ENCODE peak calls at places on chromosomes 3 and 15, in five cellular contexts. One of them, this sample, is unnamed.

GRCh38 chr3:72957303-72957702 is 39.3 kb upstream of the PPP4R2 start:
- DNase-seq in trophoblast cell: no peak
- DNase-seq in H9: no peak
- DNase-seq in neuronal stem cell: peak; percentile 53
- DNase-seq in H1: no peak
- DNase-seq in this sample: no peak

GRCh38 chr3:45774581-45775505 is 21.5 kb downstream of the SLC6A20 start:
- DNase-seq in trophoblast cell: no peak
- DNase-seq in H9: no peak
- DNase-seq in neuronal stem cell: no peak
- DNase-seq in H1: no peak
- DNase-seq in this sample: no peak

GRCh38 chr3:189324538-189325138 is 152.9 kb downstream of the TPRG1 start:
- DNase-seq in trophoblast cell: no peak
- DNase-seq in H9: no peak
- DNase-seq in neuronal stem cell: no peak
- DNase-seq in H1: no peak
- DNase-seq in this sample: peak; percentile 83

GRCh38 chr3:23645533-23646196 is 160.1 kb upstream of the UBE2E1 start:
- DNase-seq in trophoblast cell: no peak
- DNase-seq in H9: no peak
- DNase-seq in neuronal stem cell: no peak
- DNase-seq in H1: no peak
- DNase-seq in this sample: no peak

GRCh38 chr15:93420050-93420452 is 331.0 kb upstream of the RGMA start:
- DNase-seq in trophoblast cell: no peak
- DNase-seq in H9: no peak
- DNase-seq in neuronal stem cell: no peak
- DNase-seq in H1: peak; percentile 5
- DNase-seq in this sample: no peak

GRCh38 chr3:194138098-194138474 is 2.1 kb downstream of the HES1 start:
- DNase-seq in trophoblast cell: no peak
- DNase-seq in H9: no peak
- DNase-seq in neuronal stem cell: peak; percentile 42
- DNase-seq in H1: no peak
- DNase-seq in this sample: no peak

GRCh38 chr3:101466465-101467309 is 46.3 kb downstream of the SENP7 start:
- DNase-seq in trophoblast cell: peak; percentile 5
- DNase-seq in H9: peak; percentile 64
- DNase-seq in neuronal stem cell: peak; percentile 6
- DNase-seq in H1: peak; percentile 3
- DNase-seq in this sample: peak; percentile 53

GRCh38 chr3:9687514-9687913 is 16.1 kb upstream of the CPNE9 start:
- DNase-seq in trophoblast cell: no peak
- DNase-seq in H9: no peak
- DNase-seq in neuronal stem cell: no peak
- DNase-seq in H1: no peak
- DNase-seq in this sample: no peak

GRCh38 chr3:58173670-58174472 is 36.9 kb downstream of the DNASE1L3 start:
- DNase-seq in trophoblast cell: peak; percentile 74
- DNase-seq in H9: peak; percentile 80
- DNase-seq in neuronal stem cell: no peak
- DNase-seq in H1: no peak
- DNase-seq in this sample: no peak

GRCh38 chr3:116078561-116078960 is 366.7 kb downstream of the LSAMP start:
- DNase-seq in trophoblast cell: no peak
- DNase-seq in H9: no peak
- DNase-seq in neuronal stem cell: no peak
- DNase-seq in H1: no peak
- DNase-seq in this sample: no peak

GRCh38 chr3:76900571-76900970 is 139.3 kb upstream of the ROBO2 start:
- DNase-seq in trophoblast cell: no peak
- DNase-seq in H9: no peak
- DNase-seq in neuronal stem cell: no peak
- DNase-seq in H1: no peak
- DNase-seq in this sample: peak; percentile 34

GRCh38 chr15:60070838-60071493 is 66.9 kb downstream of the FOXB1 start:
- DNase-seq in trophoblast cell: no peak
- DNase-seq in H9: no peak
- DNase-seq in neuronal stem cell: no peak
- DNase-seq in H1: no peak
- DNase-seq in this sample: peak; percentile 40

DNA sequence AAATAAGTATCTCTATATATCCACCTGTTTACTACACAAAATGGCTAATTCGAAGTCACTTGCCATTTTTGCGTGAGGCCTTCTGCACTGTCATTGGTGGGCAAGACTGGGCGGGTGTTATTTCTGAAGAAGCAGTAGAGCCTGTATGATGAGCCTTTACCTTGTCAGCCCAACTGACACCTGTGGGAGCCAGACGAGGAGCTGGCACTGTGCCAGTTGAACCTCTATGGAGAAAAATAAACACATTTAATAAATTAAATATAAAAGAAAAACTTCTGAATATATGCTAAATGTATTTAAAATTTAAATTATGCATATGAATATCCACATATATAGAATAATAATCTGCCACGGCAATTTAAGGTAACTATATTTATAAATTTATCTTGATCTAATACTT is 109.9 kb downstream of the SCAPER start:
- DNase-seq in trophoblast cell: no peak
- DNase-seq in H9: no peak
- DNase-seq in neuronal stem cell: no peak
- DNase-seq in H1: no peak
- DNase-seq in this sample: no peak
- H2BK12ac ChIP-seq in trophoblast cell: no peak overlapping the region
- H2BK12ac ChIP-seq in H9: no peak overlapping the region
- H2BK12ac ChIP-seq in neuronal stem cell: no peak overlapping the region
- H2BK12ac ChIP-seq in H1: peak overlapping the region; percentile 20
- H2BK12ac ChIP-seq in this sample: no peak overlapping the region

GRCh38 chr3:117443014-117443413 is 733.4 kb downstream of the TUSC7 start:
- DNase-seq in trophoblast cell: peak; percentile 70
- DNase-seq in H9: no peak
- DNase-seq in neuronal stem cell: no peak
- DNase-seq in H1: no peak
- DNase-seq in this sample: no peak
- H2BK12ac ChIP-seq in trophoblast cell: no peak overlapping the region
- H2BK12ac ChIP-seq in H9: no peak overlapping the region
- H2BK12ac ChIP-seq in neuronal stem cell: no peak overlapping the region
- H2BK12ac ChIP-seq in H1: no peak overlapping the region
- H2BK12ac ChIP-seq in this sample: no peak overlapping the region

GRCh38 chr3:52649461-52650210 is 36.1 kb downstream of the PBRM1 start:
- DNase-seq in trophoblast cell: peak; percentile 82
- DNase-seq in H9: no peak
- DNase-seq in neuronal stem cell: no peak
- DNase-seq in H1: no peak
- DNase-seq in this sample: no peak

GRCh38 chr3:52655895-52656294 is 29.8 kb downstream of the PBRM1 start:
- DNase-seq in trophoblast cell: no peak
- DNase-seq in H9: no peak
- DNase-seq in neuronal stem cell: no peak
- DNase-seq in H1: no peak
- DNase-seq in this sample: no peak

GRCh38 chr3:52651592-52651991 is 34.1 kb downstream of the PBRM1 start:
- DNase-seq in trophoblast cell: no peak
- DNase-seq in H9: no peak
- DNase-seq in neuronal stem cell: no peak
- DNase-seq in H1: no peak
- DNase-seq in this sample: no peak

GRCh38 chr3:52645549-52645948 is 40.2 kb downstream of the PBRM1 start:
- DNase-seq in trophoblast cell: peak; percentile 85
- DNase-seq in H9: no peak
- DNase-seq in neuronal stem cell: no peak
- DNase-seq in H1: no peak
- DNase-seq in this sample: no peak

DNA sequence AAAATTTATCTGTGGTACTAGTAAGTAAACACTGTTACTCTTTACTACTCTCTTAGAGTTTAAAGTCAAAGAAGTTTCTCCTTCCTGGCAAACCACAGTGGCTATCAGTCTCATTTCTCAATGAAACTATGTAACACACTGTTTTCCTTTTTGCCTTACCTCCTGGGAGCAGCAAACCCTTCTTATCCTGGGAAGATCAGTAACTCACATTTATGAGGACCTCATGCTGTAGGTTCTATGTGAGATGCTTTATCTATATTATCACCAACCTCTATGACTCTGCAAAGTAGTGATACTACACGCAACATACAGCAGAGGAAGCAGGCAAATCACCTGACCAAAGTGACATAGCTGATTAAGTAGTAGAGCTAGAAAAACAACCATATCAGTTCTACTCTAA is 35.3 kb downstream of the PBRM1 start:
- DNase-seq in trophoblast cell: peak; percentile 73
- DNase-seq in H9: no peak
- DNase-seq in neuronal stem cell: no peak
- DNase-seq in H1: no peak
- DNase-seq in this sample: no peak
- H2BK12ac ChIP-seq in trophoblast cell: no peak overlapping the region
- H2BK12ac ChIP-seq in H9: no peak overlapping the region
- H2BK12ac ChIP-seq in neuronal stem cell: no peak overlapping the region
- H2BK12ac ChIP-seq in H1: no peak overlapping the region
- H2BK12ac ChIP-seq in this sample: no peak overlapping the region

GRCh38 chr15:89174476-89174875 is 46.9 kb downstream of the RLBP1 start:
- DNase-seq in trophoblast cell: no peak
- DNase-seq in H9: no peak
- DNase-seq in neuronal stem cell: no peak
- DNase-seq in H1: no peak
- DNase-seq in this sample: no peak
- H2BK12ac ChIP-seq in trophoblast cell: no peak overlapping the region
- H2BK12ac ChIP-seq in H9: no peak overlapping the region
- H2BK12ac ChIP-seq in neuronal stem cell: no peak overlapping the region
- H2BK12ac ChIP-seq in H1: no peak overlapping the region
- H2BK12ac ChIP-seq in this sample: no peak overlapping the region

GRCh38 chr15:42198516-42198915 is 9.6 kb downstream of the VPS39 start:
- DNase-seq in trophoblast cell: no peak
- DNase-seq in H9: no peak
- DNase-seq in neuronal stem cell: no peak
- DNase-seq in H1: no peak
- DNase-seq in this sample: no peak

GRCh38 chr15:42190370-42190769 is 17.7 kb downstream of the VPS39 start:
- DNase-seq in trophoblast cell: no peak
- DNase-seq in H9: no peak
- DNase-seq in neuronal stem cell: no peak
- DNase-seq in H1: no peak
- DNase-seq in this sample: no peak

GRCh38 chr15:42193383-42193782 is 14.7 kb downstream of the VPS39 start:
- DNase-seq in trophoblast cell: no peak
- DNase-seq in H9: no peak
- DNase-seq in neuronal stem cell: no peak
- DNase-seq in H1: no peak
- DNase-seq in this sample: no peak

GRCh38 chr15:42191610-42192346 is 16.3 kb downstream of the VPS39 start:
- DNase-seq in trophoblast cell: no peak
- DNase-seq in H9: no peak
- DNase-seq in neuronal stem cell: no peak
- DNase-seq in H1: no peak
- DNase-seq in this sample: no peak

DNA sequence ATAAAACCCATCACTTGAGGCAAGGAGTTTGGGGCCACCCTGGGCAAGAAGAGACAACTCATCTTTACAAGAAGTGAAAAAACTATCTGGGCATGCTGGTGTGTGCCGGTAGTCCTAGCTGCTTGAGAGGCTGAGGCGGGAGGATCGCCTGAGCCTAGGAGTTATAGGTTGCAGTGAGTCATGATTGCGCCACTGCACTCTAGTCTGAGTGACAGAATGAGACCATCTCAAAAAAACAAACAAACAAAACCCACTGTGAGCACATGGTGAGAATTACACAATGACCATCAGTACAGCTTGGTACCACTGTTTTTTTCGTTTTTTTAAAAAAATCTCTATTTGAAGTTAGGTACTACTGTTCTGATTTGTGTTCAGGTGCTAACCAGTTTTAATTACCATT is 13.6 kb downstream of the VPS39 start:
- DNase-seq in trophoblast cell: peak; percentile 88
- DNase-seq in H9: no peak
- DNase-seq in neuronal stem cell: no peak
- DNase-seq in H1: no peak
- DNase-seq in this sample: peak; percentile 85
- H2BK12ac ChIP-seq in trophoblast cell: no peak overlapping the region
- H2BK12ac ChIP-seq in H9: no peak overlapping the region
- H2BK12ac ChIP-seq in neuronal stem cell: no peak overlapping the region
- H2BK12ac ChIP-seq in H1: no peak overlapping the region
- H2BK12ac ChIP-seq in this sample: no peak overlapping the region

DNA sequence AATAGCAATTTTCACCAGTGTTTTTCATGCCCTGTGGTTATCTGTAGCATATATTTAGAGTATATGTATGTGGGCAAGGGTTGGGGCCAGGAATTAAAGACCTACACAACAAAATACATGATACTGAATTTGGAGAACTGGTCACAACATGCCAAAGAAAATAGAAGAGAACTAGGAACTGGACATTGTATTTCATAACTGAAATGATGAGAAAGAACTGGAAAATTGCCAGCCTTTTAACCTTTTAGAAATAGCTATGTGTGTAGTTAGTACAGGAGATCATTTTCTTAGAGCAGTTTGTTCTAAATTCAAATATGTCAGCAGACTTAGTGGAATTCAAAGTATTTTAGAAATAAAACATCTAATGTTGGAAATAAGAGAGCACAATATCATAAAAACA is 227.1 kb upstream of the CGNL1 start:
- DNase-seq in trophoblast cell: no peak
- DNase-seq in H9: no peak
- DNase-seq in neuronal stem cell: no peak
- DNase-seq in H1: no peak
- DNase-seq in this sample: no peak
- H2BK12ac ChIP-seq in trophoblast cell: no peak overlapping the region
- H2BK12ac ChIP-seq in H9: no peak overlapping the region
- H2BK12ac ChIP-seq in neuronal stem cell: no peak overlapping the region
- H2BK12ac ChIP-seq in H1: no peak overlapping the region
- H2BK12ac ChIP-seq in this sample: no peak overlapping the region

GRCh38 chr3:178044320-178044719 is 491.9 kb upstream of the KCNMB2 start:
- DNase-seq in trophoblast cell: no peak
- DNase-seq in H9: no peak
- DNase-seq in neuronal stem cell: no peak
- DNase-seq in H1: no peak
- DNase-seq in this sample: no peak
- H2BK12ac ChIP-seq in trophoblast cell: no peak overlapping the region
- H2BK12ac ChIP-seq in H9: no peak overlapping the region
- H2BK12ac ChIP-seq in neuronal stem cell: no peak overlapping the region
- H2BK12ac ChIP-seq in H1: no peak overlapping the region
- H2BK12ac ChIP-seq in this sample: no peak overlapping the region

GRCh38 chr3:14786369-14786768 is 32.4 kb upstream of the FGD5 start:
- DNase-seq in trophoblast cell: no peak
- DNase-seq in H9: no peak
- DNase-seq in neuronal stem cell: no peak
- DNase-seq in H1: no peak
- DNase-seq in this sample: no peak
- H2BK12ac ChIP-seq in trophoblast cell: no peak overlapping the region
- H2BK12ac ChIP-seq in H9: no peak overlapping the region
- H2BK12ac ChIP-seq in neuronal stem cell: no peak overlapping the region
- H2BK12ac ChIP-seq in H1: no peak overlapping the region
- H2BK12ac ChIP-seq in this sample: no peak overlapping the region

This sample was measured in mesenchymal stem cell.